ENCODE peak calls at places on chromosomes 5 and 9, in six cellular contexts. U is SJSA1; R is effector memory CD4-positive, alpha-beta T cell; A is thyroid gland; V is cardiac muscle cell; J is heart right ventricle. X is an unnamed sample.

GRCh38 chr9:89795555-89796195 is 190.9 kb downstream of the GADD45G start:
- DNase-seq in U (no peak), J (no peak), R (no peak), A (no peak), V (no peak), X (no peak)

GRCh38 chr5:115685966-115686691 is 60.3 kb upstream of the TMED7 start:
- DNase-seq in V (peak; percentile 20), U (peak; percentile 78), R (no peak), J (no peak), A (peak; percentile 58), X (no peak)

GRCh38 chr9:77488439-77489126 is 159.5 kb downstream of the GNA14 start:
- DNase-seq in A (no peak), J (no peak), U (no peak), R (no peak), V (peak; percentile 18), X (no peak)

GRCh38 chr5:54965806-54966205 is 19.6 kb downstream of the ESM1 start:
- DNase-seq in R (no peak), U (peak; percentile 58), V (no peak), A (no peak), J (peak; percentile 25), X (no peak)

GRCh38 chr9:38620483-38621433 is at the start of gene ANKRD18A:
- DNase-seq in A (peak; percentile 94), R (peak; percentile 36), V (peak; percentile 92), J (peak; percentile 42), U (peak; percentile 22), X (peak; percentile 86)

GRCh38 chr5:15510816-15511215 is 10.8 kb downstream of the FBXL7 start:
- DNase-seq in J (no peak), A (no peak), R (no peak), V (no peak), U (peak; percentile 47), X (no peak)

GRCh38 chr5:150162142-150162513 is 4.5 kb upstream of the CDX1 start:
- DNase-seq in R (no peak), V (no peak), U (no peak), J (no peak), A (no peak), X (no peak)

GRCh38 chr9:116278326-116278725 is 124.7 kb downstream of the PAPPA start:
- DNase-seq in R (no peak), J (no peak), U (peak; percentile 76), A (no peak), V (no peak), X (no peak)

GRCh38 chr9:113541019-113541900 is 77.7 kb downstream of the RGS3 start:
- DNase-seq in J (peak; percentile 48), V (peak; percentile 91), U (peak; percentile 55), R (no peak), A (peak; percentile 50), X (no peak)

GRCh38 chr5:97163360-97163764 is 19.7 kb downstream of the RIOK2 start:
- DNase-seq in A (no peak), R (no peak), V (no peak), U (peak; percentile 27), J (no peak), X (no peak)

GRCh38 chr5:41240390-41240789 is 27.1 kb upstream of the C6 start:
- DNase-seq in A (no peak), V (no peak), U (no peak), J (no peak), R (no peak), X (no peak)

GRCh38 chr5:45295231-45295630 is 400.9 kb downstream of the HCN1 start:
- DNase-seq in V (no peak), U (no peak), R (no peak), A (no peak), J (no peak), X (no peak)

GRCh38 chr9:108468364-108468763 is 387.4 kb downstream of the ACTL7B start:
- DNase-seq in U (peak; percentile 14), V (peak; percentile 4), A (peak; percentile 50), J (peak; percentile 8), R (no peak), X (no peak)

GRCh38 chr5:122163151-122164069 is 34.1 kb downstream of the ZNF474 start:
- DNase-seq in U (peak; percentile 85), R (no peak), V (no peak), J (no peak), A (peak; percentile 38), X (no peak)

GRCh38 chr9:91852801-91853347 is 97.2 kb downstream of the ROR2 start:
- DNase-seq in J (peak; percentile 34), R (no peak), U (no peak), A (no peak), V (no peak), X (no peak)

GRCh38 chr9:21415492-21416267 is 6.8 kb downstream of the IFNA8 start:
- DNase-seq in A (no peak), V (no peak), J (no peak), R (no peak), U (no peak), X (no peak)

GRCh38 chr9:132187006-132187760 is 25.3 kb downstream of the NTNG2 start:
- DNase-seq in A (no peak), R (no peak), J (no peak), U (no peak), V (no peak), X (no peak)

GRCh38 chr9:132192728-132193127 is 30.9 kb downstream of the NTNG2 start:
- DNase-seq in U (no peak), R (no peak), J (no peak), V (no peak), A (no peak), X (no peak)

GRCh38 chr9:132193227-132194110 is 31.6 kb downstream of the NTNG2 start:
- DNase-seq in J (no peak), U (no peak), V (no peak), R (no peak), A (no peak), X (no peak)

GRCh38 chr9:132194508-132194907 is 32.6 kb downstream of the NTNG2 start:
- DNase-seq in U (no peak), V (no peak), A (no peak), J (no peak), R (no peak), X (no peak)

GRCh38 chr9:132190966-132191365 is 29.1 kb downstream of the NTNG2 start:
- DNase-seq in J (no peak), A (no peak), U (no peak), V (no peak), R (no peak), X (no peak)
- H3K27ac ChIP-seq in J (no peak overlapping the region), A (no peak overlapping the region), U (no peak overlapping the region), V (no peak overlapping the region), R (no peak overlapping the region), X (no peak overlapping the region)

DNA sequence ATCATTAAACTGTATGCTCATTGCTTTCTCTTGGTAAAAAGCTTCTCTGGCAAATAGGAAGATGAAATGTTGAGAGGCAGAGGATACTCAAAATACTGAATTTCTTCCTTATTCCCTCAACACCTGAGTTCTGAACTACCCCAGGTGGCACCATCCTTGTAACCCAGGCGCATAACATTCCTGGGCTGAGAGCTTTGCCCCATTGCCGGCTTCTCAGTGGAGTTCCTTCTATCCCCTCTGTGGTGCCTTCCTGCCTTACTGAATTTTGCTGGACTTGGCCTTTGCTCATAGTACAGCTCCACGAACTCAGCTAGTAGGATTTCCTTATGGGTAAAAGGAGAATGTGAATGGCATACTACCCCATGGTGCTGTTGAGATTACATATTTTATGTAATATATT is 54.7 kb downstream of the BASP1 start:
- DNase-seq in A (no peak), J (no peak), U (no peak), V (no peak), R (no peak), X (no peak)
- H3K4me3 ChIP-seq in A (no peak overlapping the region), J (no peak overlapping the region), U (no peak overlapping the region), V (no peak overlapping the region), R (no peak overlapping the region), X (no peak overlapping the region)

DNA sequence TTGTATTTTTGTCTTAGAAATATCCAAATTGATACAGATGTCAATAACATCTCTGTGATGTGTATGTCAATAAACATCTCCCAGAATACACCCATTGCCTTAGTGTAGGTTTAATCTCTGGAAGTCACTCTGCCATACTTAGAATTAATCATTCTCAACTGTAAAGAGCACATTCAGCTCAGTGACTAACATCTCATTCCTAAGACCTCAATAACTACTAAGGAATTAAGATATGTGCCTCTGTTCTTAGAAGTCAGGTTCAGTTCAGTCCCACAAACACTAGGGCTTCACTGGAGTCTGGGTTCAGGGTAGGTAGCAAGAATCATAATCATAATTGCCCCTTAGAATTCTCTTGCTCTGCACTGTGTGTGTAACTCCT is 31.7 kb downstream of the UGCG start:
- DNase-seq in V (no peak), A (no peak), R (no peak), J (no peak), U (no peak), X (no peak)
- H3K36me3 ChIP-seq in V (peaks cover 10% of the 10 kb centered on the region), A (peaks cover 25% of the 10 kb centered on the region), R (peaks cover 32% of the 10 kb centered on the region), J (peaks cover 20% of the 10 kb centered on the region), U (peaks cover 86% of the 10 kb centered on the region), X (peaks cover 6% of the 10 kb centered on the region)

GRCh38 chr5:108382784-108383358 is 973 bp upstream of the FBXL17 start:
- DNase-seq in J (no peak), U (no peak), R (no peak), V (peak; percentile 23), A (no peak), X (no peak)
- H3K27ac ChIP-seq in J (peak overlapping the region; percentile 100), U (no peak overlapping the region), R (peak overlapping the region; percentile 89), V (peak overlapping the region; percentile 93), A (peak overlapping the region; percentile 97), X (peak overlapping the region; percentile 100)

GRCh38 chr5:68265822-68266395 is 50.4 kb downstream of the PIK3R1 start:
- DNase-seq in V (no peak), U (no peak), R (no peak), J (no peak), A (no peak), X (no peak)
- H3K4me3 ChIP-seq in V (no peak overlapping the region), U (no peak overlapping the region), R (no peak overlapping the region), J (no peak overlapping the region), A (no peak overlapping the region), X (no peak overlapping the region)